ENCODE peak calls at places on chromosomes 5 and 9, in eight cellular contexts. U is ELF-1; C is GM12891; B is activated CD4-positive, alpha-beta T cell treated with anti-CD3 and anti-CD28 coated beads, Interleukin-2, amount 50 U/mL, for 1 hour; D is gastrocnemius medialis; X is GDM1; N is activated CD8-positive, alpha-beta T cell treated with anti-CD3 and anti-CD28 coated beads for 36 hours; J is ELR. M is an unnamed sample.

GRCh38 chr5:158200624-158201023 is 341.7 kb upstream of the CLINT1 start:
- DNase-seq in D (no peak), N (no peak), C (no peak), J (no peak), X (no peak), U (no peak), B (no peak), M (no peak)

GRCh38 chr9:121441163-121441562 is 58.5 kb downstream of the GGTA1 start:
- DNase-seq in D (no peak), J (no peak), U (no peak), B (no peak), X (no peak), C (no peak), N (no peak), M (no peak)

GRCh38 chr5:172574845-172575170 is 66.3 kb upstream of the NEURL1B start:
- DNase-seq in U (no peak), J (no peak), D (no peak), C (no peak), N (no peak), B (no peak), X (no peak), M (no peak)

GRCh38 chr5:117182104-117182503 is 607.5 kb upstream of the SEMA6A start:
- DNase-seq in C (no peak), U (no peak), X (no peak), N (no peak), D (no peak), B (no peak), J (no peak), M (no peak)

GRCh38 chr9:3916984-3917383 is 382.9 kb downstream of the GLIS3 start:
- DNase-seq in C (no peak), X (no peak), U (no peak), B (no peak), J (peak), D (no peak), N (no peak), M (no peak)

GRCh38 chr9:138117101-138117750 is 239.6 kb downstream of the CACNA1B start:
- DNase-seq in J (no peak), D (no peak), U (no peak), C (no peak), X (no peak), B (no peak), N (no peak), M (no peak)

GRCh38 chr5:150412319-150413175 is at the start of gene CD74:
- DNase-seq in J (peak), B (peak), U (peak), C (peak), D (peak), X (peak), N (peak), M (peak)

GRCh38 chr5:172423379-172424110 is 30.8 kb downstream of the SH3PXD2B start:
- DNase-seq in B (no peak), J (no peak), D (no peak), U (no peak), N (no peak), X (no peak), C (no peak), M (no peak)

GRCh38 chr5:6585168-6585567 is 47.7 kb downstream of the NSUN2 start:
- DNase-seq in J (no peak), U (no peak), C (no peak), N (no peak), D (no peak), B (no peak), X (no peak), M (no peak)

GRCh38 chr5:91212336-91213092 is 170.6 kb downstream of the ARRDC3 start:
- DNase-seq in C (no peak), B (no peak), U (peak), J (peak), D (no peak), X (no peak), N (no peak), M (no peak)

GRCh38 chr5:149113669-149114068 is 27.6 kb upstream of the ABLIM3 start:
- DNase-seq in N (no peak), B (no peak), C (no peak), U (no peak), X (no peak), D (no peak), J (peak), M (no peak)